ENCODE peak calls at places on chromosomes 11 and 22, in five cellular contexts. K is pancreas; N is uterus; U is body of pancreas; C is CD4-positive, alpha-beta T cell. H is an unnamed sample.

GRCh38 chr11:95085117-95085825 is 4.4 kb upstream of the ENDOD1 start:
- DNase-seq in K (no peak), N (no peak), U (no peak), C (no peak), H (no peak)

GRCh38 chr11:69352181-69352580 is 58.2 kb downstream of the MYEOV start:
- DNase-seq in K (no peak), N (no peak), U (no peak), C (no peak), H (no peak)

GRCh38 chr11:82995754-82996398 is 75.8 kb downstream of the RAB30 start:
- DNase-seq in K (no peak), N (peak; percentile 39), U (no peak), C (no peak), H (no peak)

GRCh38 chr11:75312346-75312745 is 39.1 kb downstream of the ARRB1 start:
- DNase-seq in K (no peak), N (no peak), U (no peak), C (no peak), H (no peak)

GRCh38 chr22:35523167-35523928 is 17.3 kb upstream of the RASD2 start:
- DNase-seq in K (no peak), N (no peak), U (no peak), C (no peak), H (no peak)

GRCh38 chr11:79957702-79958101 is 516.9 kb upstream of the TENM4 start:
- DNase-seq in K (no peak), N (no peak), U (no peak), C (no peak), H (no peak)

GRCh38 chr11:126297004-126297403 is 6.9 kb upstream of the DCPS start:
- DNase-seq in K (no peak), N (no peak), U (no peak), C (no peak), H (no peak)

GRCh38 chr11:70456921-70457532 is 58.7 kb downstream of the CTTN start:
- DNase-seq in K (no peak), N (no peak), U (no peak), C (no peak), H (no peak)

GRCh38 chr11:65739022-65739421 is 18.4 kb upstream of the RNASEH2C start:
- DNase-seq in K (no peak), N (no peak), U (no peak), C (no peak), H (no peak)

GRCh38 chr11:134155946-134156865 is 67.6 kb downstream of the NCAPD3 start:
- DNase-seq in K (no peak), N (no peak), U (no peak), C (no peak), H (no peak)

GRCh38 chr22:46469701-46470100 is 67.7 kb downstream of the CELSR1 start:
- DNase-seq in K (no peak), N (no peak), U (peak; percentile 7), C (no peak), H (no peak)

GRCh38 chr11:129286813-129287212 is 88.8 kb upstream of the BARX2 start:
- DNase-seq in K (no peak), N (no peak), U (no peak), C (no peak), H (no peak)

GRCh38 chr22:37282385-37282677 is at the start of gene CYTH4:
- DNase-seq in K (no peak), N (no peak), U (peak; percentile 70), C (peak; percentile 70), H (no peak)

GRCh38 chr11:11988862-11989261 is 19.6 kb downstream of the DKK3 start:
- DNase-seq in K (no peak), N (no peak), U (no peak), C (no peak), H (no peak)

GRCh38 chr11:45450189-45450588 is 164.0 kb upstream of the SYT13 start:
- DNase-seq in K (no peak), N (no peak), U (no peak), C (no peak), H (no peak)

GRCh38 chr11:2368178-2368850 is 8.8 kb upstream of the CD81 start:
- DNase-seq in K (no peak), N (no peak), U (no peak), C (no peak), H (no peak)

GRCh38 chr11:67289226-67289650 is at the start of gene ANKRD13D:
- DNase-seq in K (peak; percentile 80), N (no peak), U (peak; percentile 50), C (no peak), H (no peak)

GRCh38 chr11:133833899-133834296 is 11.4 kb downstream of the SPATA19 start:
- DNase-seq in K (no peak), N (no peak), U (no peak), C (no peak), H (no peak)

GRCh38 chr11:95705485-95706124 is 84.0 kb downstream of the FAM76B start:
- DNase-seq in K (peak; percentile 85), N (peak; percentile 88), U (peak; percentile 88), C (peak; percentile 86), H (peak; percentile 84)

GRCh38 chr11:48107188-48107704 is 109.4 kb upstream of the OR4B1 start:
- DNase-seq in K (no peak), N (no peak), U (no peak), C (no peak), H (no peak)

GRCh38 chr11:123594188-123594901 is 60.1 kb downstream of the SCN3B start:
- DNase-seq in K (no peak), N (no peak), U (no peak), C (no peak), H (no peak)

GRCh38 chr22:48513929-48514328 is 1313.7 kb downstream of the BRD1 start:
- DNase-seq in K (no peak), N (no peak), U (no peak), C (no peak), H (no peak)

GRCh38 chr11:36012979-36013378 is 69.1 kb downstream of the LDLRAD3 start:
- DNase-seq in K (no peak), N (no peak), U (no peak), C (no peak), H (no peak)

GRCh38 chr11:62910141-62910882 is 10.9 kb downstream of the CHRM1 start:
- DNase-seq in K (no peak), N (no peak), U (no peak), C (no peak), H (no peak)

GRCh38 chr11:124872741-124873140 is 7.5 kb downstream of the ROBO3 start:
- DNase-seq in K (no peak), N (no peak), U (no peak), C (no peak), H (no peak)

GRCh38 chr11:6650980-6651379 is 4.6 kb downstream of the DCHS1 start:
- DNase-seq in K (no peak), N (no peak), U (no peak), C (no peak), H (no peak)

GRCh38 chr22:41989246-41989645 is 9.3 kb upstream of the WBP2NL start:
- DNase-seq in K (no peak), N (no peak), U (no peak), C (no peak), H (no peak)

GRCh38 chr11:19218801-19219460 is 17.1 kb upstream of the CSRP3 start:
- DNase-seq in K (no peak), N (no peak), U (no peak), C (no peak), H (no peak)
- TF ChIP-seq CTCF in K (no peak), N (no peak), U (no peak), C (no peak), H (no peak)

DNA sequence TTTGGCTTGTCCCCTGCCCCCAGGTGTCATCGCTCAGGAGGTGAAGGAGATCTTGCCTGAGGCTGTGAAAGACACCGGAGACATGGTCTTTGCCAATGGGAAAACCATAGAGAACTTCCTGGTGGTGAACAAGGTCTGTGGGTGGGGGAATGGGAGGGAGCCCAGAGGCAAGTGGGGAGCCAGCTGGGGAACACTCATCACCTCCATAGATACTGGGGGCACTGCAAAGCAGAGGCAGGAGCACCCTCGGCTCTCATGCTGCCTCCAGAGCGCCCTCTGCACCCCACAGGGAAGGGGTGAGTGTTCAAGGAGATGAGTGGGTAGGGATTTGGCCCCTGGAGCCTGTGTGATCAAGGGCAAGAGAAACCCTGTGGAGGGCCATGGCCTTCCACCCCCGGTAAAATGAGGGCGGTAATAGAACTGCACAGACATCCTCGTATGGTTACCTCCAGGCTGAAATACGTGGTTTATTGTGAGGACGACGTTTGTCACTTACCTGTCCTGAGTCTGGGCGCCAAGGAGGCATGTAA is 14.0 kb downstream of the TMEM258 start:
- DNase-seq in K (peak; percentile 28), N (no peak), U (no peak), C (no peak), H (no peak)
- TF ChIP-seq CTCF in K (no peak), N (no peak), U (no peak), C (no peak), H (no peak)

GRCh38 chr11:86418929-86419328 is 44.2 kb downstream of the CCDC81 start:
- DNase-seq in K (no peak), N (no peak), U (no peak), C (no peak), H (no peak)
- TF ChIP-seq CTCF in K (no peak), N (no peak), U (no peak), C (no peak), H (peak; percentile 48)

GRCh38 chr11:8087185-8087584 is 6.2 kb downstream of the TUB start:
- DNase-seq in K (no peak), N (no peak), U (no peak), C (no peak), H (no peak)
- TF ChIP-seq CTCF in K (no peak), N (no peak), U (peak; percentile 14), C (no peak), H (no peak)

GRCh38 chr11:44108260-44108659 is 12.8 kb downstream of the EXT2 start:
- DNase-seq in K (no peak), N (no peak), U (no peak), C (no peak), H (no peak)

GRCh38 chr11:44110231-44110679 is 14.8 kb downstream of the EXT2 start:
- DNase-seq in K (no peak), N (peak; percentile 37), U (peak; percentile 54), C (peak; percentile 9), H (peak; percentile 58)

GRCh38 chr11:44101098-44101497 is 5.6 kb downstream of the EXT2 start:
- DNase-seq in K (no peak), N (no peak), U (no peak), C (no peak), H (no peak)

GRCh38 chr11:44104472-44105294 is 9.2 kb downstream of the EXT2 start:
- DNase-seq in K (no peak), N (no peak), U (no peak), C (no peak), H (no peak)
- TF ChIP-seq CTCF in K (no peak), N (no peak), U (no peak), C (no peak), H (no peak)

H was measured in neural crest cell.